ENCODE peak calls at places on chromosomes 5 and 9, in ten cellular contexts. One of them, this sample, is unnamed.

GRCh38 chr5:134541736-134542376 is 16.4 kb downstream of the JADE2 start:
- DNase-seq in CD14-positive monocyte: peak
- DNase-seq in prostate gland: no peak
- DNase-seq in upper lobe of left lung: peak
- DNase-seq in heart left ventricle: peak
- DNase-seq in RWPE1: no peak
- DNase-seq in OCI-LY7: no peak
- DNase-seq in endothelial cell: peak
- DNase-seq in neural crest cell: peak
- DNase-seq in BJ: no peak
- DNase-seq in this sample: no peak

GRCh38 chr5:29016067-29016466 is 1977.7 kb upstream of the CDH9 start:
- DNase-seq in CD14-positive monocyte: no peak
- DNase-seq in prostate gland: no peak
- DNase-seq in upper lobe of left lung: no peak
- DNase-seq in heart left ventricle: no peak
- DNase-seq in RWPE1: no peak
- DNase-seq in OCI-LY7: no peak
- DNase-seq in endothelial cell: no peak
- DNase-seq in neural crest cell: no peak
- DNase-seq in BJ: no peak
- DNase-seq in this sample: no peak

GRCh38 chr5:112682621-112683061 is 55.0 kb upstream of the APC start:
- DNase-seq in CD14-positive monocyte: no peak
- DNase-seq in prostate gland: no peak
- DNase-seq in upper lobe of left lung: no peak
- DNase-seq in heart left ventricle: no peak
- DNase-seq in RWPE1: no peak
- DNase-seq in OCI-LY7: no peak
- DNase-seq in endothelial cell: no peak
- DNase-seq in neural crest cell: no peak
- DNase-seq in BJ: no peak
- DNase-seq in this sample: no peak

GRCh38 chr5:28402590-28403301 is 1364.4 kb upstream of the CDH9 start:
- DNase-seq in CD14-positive monocyte: no peak
- DNase-seq in prostate gland: no peak
- DNase-seq in upper lobe of left lung: no peak
- DNase-seq in heart left ventricle: no peak
- DNase-seq in RWPE1: no peak
- DNase-seq in OCI-LY7: no peak
- DNase-seq in endothelial cell: no peak
- DNase-seq in neural crest cell: no peak
- DNase-seq in BJ: no peak
- DNase-seq in this sample: no peak

GRCh38 chr5:37704406-37704805 is 135.4 kb downstream of the GDNF start:
- DNase-seq in CD14-positive monocyte: no peak
- DNase-seq in prostate gland: no peak
- DNase-seq in upper lobe of left lung: no peak
- DNase-seq in heart left ventricle: no peak
- DNase-seq in RWPE1: no peak
- DNase-seq in OCI-LY7: no peak
- DNase-seq in endothelial cell: no peak
- DNase-seq in neural crest cell: no peak
- DNase-seq in BJ: no peak
- DNase-seq in this sample: no peak

GRCh38 chr5:41371741-41372140 is 138.7 kb downstream of the PLCXD3 start:
- DNase-seq in CD14-positive monocyte: no peak
- DNase-seq in prostate gland: no peak
- DNase-seq in upper lobe of left lung: no peak
- DNase-seq in heart left ventricle: no peak
- DNase-seq in RWPE1: peak
- DNase-seq in OCI-LY7: no peak
- DNase-seq in endothelial cell: no peak
- DNase-seq in neural crest cell: no peak
- DNase-seq in BJ: peak
- DNase-seq in this sample: no peak

GRCh38 chr5:139725073-139725830 is 70.4 kb upstream of the PSD2 start:
- DNase-seq in CD14-positive monocyte: no peak
- DNase-seq in prostate gland: no peak
- DNase-seq in upper lobe of left lung: no peak
- DNase-seq in heart left ventricle: peak
- DNase-seq in RWPE1: no peak
- DNase-seq in OCI-LY7: no peak
- DNase-seq in endothelial cell: no peak
- DNase-seq in neural crest cell: no peak
- DNase-seq in BJ: peak
- DNase-seq in this sample: no peak

GRCh38 chr9:2363138-2363745 is 258.3 kb upstream of the VLDLR start:
- DNase-seq in CD14-positive monocyte: no peak
- DNase-seq in prostate gland: no peak
- DNase-seq in upper lobe of left lung: no peak
- DNase-seq in heart left ventricle: no peak
- DNase-seq in RWPE1: no peak
- DNase-seq in OCI-LY7: no peak
- DNase-seq in endothelial cell: no peak
- DNase-seq in neural crest cell: no peak
- DNase-seq in BJ: no peak
- DNase-seq in this sample: no peak

GRCh38 chr9:12640866-12641636 is 52.1 kb upstream of the TYRP1 start:
- DNase-seq in CD14-positive monocyte: no peak
- DNase-seq in prostate gland: no peak
- DNase-seq in upper lobe of left lung: no peak
- DNase-seq in heart left ventricle: no peak
- DNase-seq in RWPE1: no peak
- DNase-seq in OCI-LY7: no peak
- DNase-seq in endothelial cell: no peak
- DNase-seq in neural crest cell: no peak
- DNase-seq in BJ: no peak
- DNase-seq in this sample: no peak

GRCh38 chr9:12643686-12644085 is 49.5 kb upstream of the TYRP1 start:
- DNase-seq in CD14-positive monocyte: no peak
- DNase-seq in prostate gland: no peak
- DNase-seq in upper lobe of left lung: no peak
- DNase-seq in heart left ventricle: no peak
- DNase-seq in RWPE1: no peak
- DNase-seq in OCI-LY7: no peak
- DNase-seq in endothelial cell: no peak
- DNase-seq in neural crest cell: no peak
- DNase-seq in BJ: no peak
- DNase-seq in this sample: no peak

DNA sequence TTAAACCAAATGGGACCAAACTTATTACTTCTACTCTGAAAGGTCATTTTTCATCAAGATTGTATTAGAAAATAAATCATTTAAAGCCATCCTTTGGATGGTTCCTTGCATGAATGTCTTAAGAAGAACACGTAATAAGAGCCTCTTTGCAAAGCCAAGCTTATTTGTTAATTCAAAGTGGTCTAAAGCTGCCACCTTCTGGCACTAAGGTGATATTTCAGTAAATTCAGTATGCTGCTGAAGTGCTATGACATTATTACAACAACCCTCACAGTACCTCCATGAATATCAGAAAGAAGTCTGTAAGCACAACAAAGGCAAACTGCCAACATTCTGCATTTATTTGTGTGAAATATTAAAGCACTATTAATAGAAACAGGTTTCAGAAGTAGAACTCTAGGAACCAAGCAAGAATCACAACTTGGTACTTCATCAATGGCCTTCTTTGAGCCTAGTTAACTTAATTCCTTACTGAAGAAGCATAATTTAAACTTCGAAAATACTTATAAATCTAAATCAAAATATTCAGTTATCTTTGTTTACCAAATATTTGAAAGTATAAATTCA is 53.1 kb upstream of the TYRP1 start:
- DNase-seq in CD14-positive monocyte: no peak
- DNase-seq in prostate gland: no peak
- DNase-seq in upper lobe of left lung: no peak
- DNase-seq in heart left ventricle: no peak
- DNase-seq in RWPE1: peak
- DNase-seq in OCI-LY7: peak
- DNase-seq in endothelial cell: no peak
- DNase-seq in neural crest cell: no peak
- DNase-seq in BJ: peak
- DNase-seq in this sample: no peak
- TF ChIP-seq CTCF in CD14-positive monocyte: no peak
- TF ChIP-seq CTCF in prostate gland: no peak
- TF ChIP-seq CTCF in upper lobe of left lung: no peak
- TF ChIP-seq CTCF in heart left ventricle: peak
- TF ChIP-seq CTCF in RWPE1: peak
- TF ChIP-seq CTCF in OCI-LY7: peak
- TF ChIP-seq CTCF in endothelial cell: peak
- TF ChIP-seq CTCF in neural crest cell: peak
- TF ChIP-seq CTCF in BJ: peak
- TF ChIP-seq CTCF in this sample: peak

GRCh38 chr9:107158321-107158720 is 124.8 kb upstream of the RAD23B start:
- DNase-seq in CD14-positive monocyte: no peak
- DNase-seq in prostate gland: no peak
- DNase-seq in upper lobe of left lung: no peak
- DNase-seq in heart left ventricle: no peak
- DNase-seq in RWPE1: peak
- DNase-seq in OCI-LY7: peak
- DNase-seq in endothelial cell: peak
- DNase-seq in neural crest cell: peak
- DNase-seq in BJ: no peak
- DNase-seq in this sample: no peak
- TF ChIP-seq CTCF in CD14-positive monocyte: no peak
- TF ChIP-seq CTCF in prostate gland: no peak
- TF ChIP-seq CTCF in upper lobe of left lung: no peak
- TF ChIP-seq CTCF in heart left ventricle: peak
- TF ChIP-seq CTCF in RWPE1: peak
- TF ChIP-seq CTCF in OCI-LY7: peak
- TF ChIP-seq CTCF in endothelial cell: peak
- TF ChIP-seq CTCF in neural crest cell: peak
- TF ChIP-seq CTCF in BJ: peak
- TF ChIP-seq CTCF in this sample: peak

GRCh38 chr9:76216161-76216649 is 178.0 kb downstream of the RFK start:
- DNase-seq in CD14-positive monocyte: no peak
- DNase-seq in prostate gland: no peak
- DNase-seq in upper lobe of left lung: no peak
- DNase-seq in heart left ventricle: no peak
- DNase-seq in RWPE1: peak
- DNase-seq in OCI-LY7: no peak
- DNase-seq in endothelial cell: no peak
- DNase-seq in neural crest cell: no peak
- DNase-seq in BJ: peak
- DNase-seq in this sample: no peak

GRCh38 chr9:76213751-76214150 is 180.5 kb downstream of the RFK start:
- DNase-seq in CD14-positive monocyte: no peak
- DNase-seq in prostate gland: no peak
- DNase-seq in upper lobe of left lung: no peak
- DNase-seq in heart left ventricle: no peak
- DNase-seq in RWPE1: no peak
- DNase-seq in OCI-LY7: no peak
- DNase-seq in endothelial cell: no peak
- DNase-seq in neural crest cell: no peak
- DNase-seq in BJ: no peak
- DNase-seq in this sample: no peak

GRCh38 chr9:76218868-76219462 is 175.3 kb downstream of the RFK start:
- DNase-seq in CD14-positive monocyte: no peak
- DNase-seq in prostate gland: no peak
- DNase-seq in upper lobe of left lung: no peak
- DNase-seq in heart left ventricle: no peak
- DNase-seq in RWPE1: no peak
- DNase-seq in OCI-LY7: no peak
- DNase-seq in endothelial cell: no peak
- DNase-seq in neural crest cell: no peak
- DNase-seq in BJ: no peak
- DNase-seq in this sample: no peak

GRCh38 chr9:76218151-76218867 is 175.9 kb downstream of the RFK start:
- DNase-seq in CD14-positive monocyte: no peak
- DNase-seq in prostate gland: no peak
- DNase-seq in upper lobe of left lung: no peak
- DNase-seq in heart left ventricle: no peak
- DNase-seq in RWPE1: no peak
- DNase-seq in OCI-LY7: no peak
- DNase-seq in endothelial cell: no peak
- DNase-seq in neural crest cell: no peak
- DNase-seq in BJ: no peak
- DNase-seq in this sample: no peak

GRCh38 chr9:76215066-76215465 is 179.2 kb downstream of the RFK start:
- DNase-seq in CD14-positive monocyte: no peak
- DNase-seq in prostate gland: no peak
- DNase-seq in upper lobe of left lung: no peak
- DNase-seq in heart left ventricle: no peak
- DNase-seq in RWPE1: peak
- DNase-seq in OCI-LY7: no peak
- DNase-seq in endothelial cell: no peak
- DNase-seq in neural crest cell: no peak
- DNase-seq in BJ: peak
- DNase-seq in this sample: no peak
- TF ChIP-seq CTCF in CD14-positive monocyte: no peak
- TF ChIP-seq CTCF in prostate gland: no peak
- TF ChIP-seq CTCF in upper lobe of left lung: no peak
- TF ChIP-seq CTCF in heart left ventricle: no peak
- TF ChIP-seq CTCF in RWPE1: no peak
- TF ChIP-seq CTCF in OCI-LY7: no peak
- TF ChIP-seq CTCF in endothelial cell: no peak
- TF ChIP-seq CTCF in neural crest cell: no peak
- TF ChIP-seq CTCF in BJ: no peak
- TF ChIP-seq CTCF in this sample: no peak

GRCh38 chr5:1133510-1134255 is 21.8 kb upstream of the SLC12A7 start:
- DNase-seq in CD14-positive monocyte: no peak
- DNase-seq in prostate gland: no peak
- DNase-seq in upper lobe of left lung: no peak
- DNase-seq in heart left ventricle: peak
- DNase-seq in RWPE1: no peak
- DNase-seq in OCI-LY7: peak
- DNase-seq in endothelial cell: no peak
- DNase-seq in neural crest cell: no peak
- DNase-seq in BJ: no peak
- DNase-seq in this sample: peak

GRCh38 chr5:1135696-1136525 is 24.0 kb upstream of the SLC12A7 start:
- DNase-seq in CD14-positive monocyte: no peak
- DNase-seq in prostate gland: no peak
- DNase-seq in upper lobe of left lung: no peak
- DNase-seq in heart left ventricle: no peak
- DNase-seq in RWPE1: no peak
- DNase-seq in OCI-LY7: no peak
- DNase-seq in endothelial cell: no peak
- DNase-seq in neural crest cell: no peak
- DNase-seq in BJ: no peak
- DNase-seq in this sample: no peak

GRCh38 chr5:1132570-1132969 is 20.7 kb upstream of the SLC12A7 start:
- DNase-seq in CD14-positive monocyte: no peak
- DNase-seq in prostate gland: no peak
- DNase-seq in upper lobe of left lung: no peak
- DNase-seq in heart left ventricle: no peak
- DNase-seq in RWPE1: no peak
- DNase-seq in OCI-LY7: no peak
- DNase-seq in endothelial cell: no peak
- DNase-seq in neural crest cell: no peak
- DNase-seq in BJ: no peak
- DNase-seq in this sample: no peak

GRCh38 chr5:1133108-1133507 is 21.2 kb upstream of the SLC12A7 start:
- DNase-seq in CD14-positive monocyte: no peak
- DNase-seq in prostate gland: no peak
- DNase-seq in upper lobe of left lung: no peak
- DNase-seq in heart left ventricle: no peak
- DNase-seq in RWPE1: no peak
- DNase-seq in OCI-LY7: no peak
- DNase-seq in endothelial cell: no peak
- DNase-seq in neural crest cell: no peak
- DNase-seq in BJ: no peak
- DNase-seq in this sample: no peak

DNA sequence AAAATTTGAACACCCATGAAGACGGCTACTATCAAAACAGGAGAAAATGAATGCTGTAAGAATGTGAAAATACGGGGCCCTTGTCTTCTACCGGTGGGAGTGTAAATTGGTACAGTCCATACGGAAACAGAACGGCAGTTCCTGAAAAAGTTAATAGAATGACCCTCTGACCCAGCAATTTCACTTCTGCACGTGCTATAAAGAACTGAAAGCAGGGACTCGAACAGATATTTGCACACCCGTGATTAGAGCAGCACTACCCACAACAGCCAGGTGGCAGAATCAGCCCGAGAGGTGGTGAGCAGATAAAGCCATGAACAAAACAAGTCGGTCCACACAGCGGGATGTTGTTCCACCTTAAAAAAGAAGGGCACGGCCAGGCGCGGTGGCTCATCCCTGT is 22.6 kb upstream of the SLC12A7 start:
- DNase-seq in CD14-positive monocyte: peak
- DNase-seq in prostate gland: no peak
- DNase-seq in upper lobe of left lung: no peak
- DNase-seq in heart left ventricle: no peak
- DNase-seq in RWPE1: no peak
- DNase-seq in OCI-LY7: peak
- DNase-seq in endothelial cell: no peak
- DNase-seq in neural crest cell: no peak
- DNase-seq in BJ: no peak
- DNase-seq in this sample: peak
- TF ChIP-seq CTCF in CD14-positive monocyte: peak
- TF ChIP-seq CTCF in prostate gland: no peak
- TF ChIP-seq CTCF in upper lobe of left lung: no peak
- TF ChIP-seq CTCF in heart left ventricle: peak
- TF ChIP-seq CTCF in RWPE1: no peak
- TF ChIP-seq CTCF in OCI-LY7: peak
- TF ChIP-seq CTCF in endothelial cell: no peak
- TF ChIP-seq CTCF in neural crest cell: no peak
- TF ChIP-seq CTCF in BJ: no peak
- TF ChIP-seq CTCF in this sample: peak

This sample was measured in GM10248.